ENCODE peak calls at places on chromosome 7, in six cellular contexts. S, F, Q, E, C and H are unnamed samples. For H3K4me1, the result is how much of the 10 kb centered on the place peaks cover.

GRCh38 chr7:34066968-34067367 is 161.6 kb downstream of the BMPER start:
- DNase-seq in S (no peak), F (no peak), Q (no peak), E (no peak), C (no peak), H (no peak)

GRCh38 chr7:141697211-141697871 is 4.6 kb downstream of the DENND11 start:
- DNase-seq in S (no peak), F (no peak), Q (no peak), E (peak), C (no peak), H (no peak)

GRCh38 chr7:90740364-90740763 is 144.2 kb downstream of the CDK14 start:
- DNase-seq in S (no peak), F (no peak), Q (no peak), E (no peak), C (no peak), H (no peak)

GRCh38 chr7:44373418-44373740 is 48.0 kb upstream of the CAMK2B start:
- DNase-seq in S (no peak), F (no peak), Q (no peak), E (no peak), C (no peak), H (no peak)

GRCh38 chr7:36115448-36116321 is 37.4 kb upstream of the EEPD1 start:
- DNase-seq in S (peak), F (no peak), Q (peak), E (peak), C (no peak), H (no peak)

GRCh38 chr7:28065721-28066285 is 114.8 kb downstream of the JAZF1 start:
- DNase-seq in S (no peak), F (no peak), Q (no peak), E (no peak), C (no peak), H (no peak)

GRCh38 chr7:95577137-95577536 is 19.2 kb downstream of the PDK4 start:
- DNase-seq in S (no peak), F (no peak), Q (no peak), E (no peak), C (no peak), H (no peak)

GRCh38 chr7:19558527-19558926 is 150.3 kb downstream of the POLR1F start:
- DNase-seq in S (no peak), F (no peak), Q (no peak), E (no peak), C (no peak), H (no peak)

GRCh38 chr7:144784943-144785342 is 50.9 kb downstream of the TPK1 start:
- DNase-seq in S (no peak), F (no peak), Q (peak), E (peak), C (no peak), H (no peak)

GRCh38 chr7:113548561-113548960 is 370.2 kb downstream of the PPP1R3A start:
- DNase-seq in S (no peak), F (no peak), Q (no peak), E (no peak), C (no peak), H (no peak)

GRCh38 chr7:28954446-28954845 is 3.7 kb downstream of the TRIL start:
- DNase-seq in S (no peak), F (no peak), Q (no peak), E (no peak), C (no peak), H (no peak)

GRCh38 chr7:37028909-37029440 is 304.7 kb upstream of the AOAH start:
- DNase-seq in S (no peak), F (no peak), Q (no peak), E (no peak), C (no peak), H (no peak)

GRCh38 chr7:122055072-122055471 is 89.0 kb downstream of the AASS start:
- DNase-seq in S (no peak), F (no peak), Q (no peak), E (no peak), C (no peak), H (no peak)

GRCh38 chr7:67364441-67365017 is 367.9 kb downstream of the TYW1 start:
- DNase-seq in S (peak), F (no peak), Q (no peak), E (peak), C (no peak), H (no peak)

GRCh38 chr7:153388611-153389010 is 629.1 kb downstream of the ACTR3B start:
- DNase-seq in S (no peak), F (no peak), Q (no peak), E (no peak), C (no peak), H (no peak)

GRCh38 chr7:118629898-118630469 is 405.5 kb downstream of the ANKRD7 start:
- DNase-seq in S (no peak), F (no peak), Q (no peak), E (no peak), C (no peak), H (no peak)

GRCh38 chr7:32611201-32611691 is 116.0 kb downstream of the AVL9 start:
- DNase-seq in S (no peak), F (no peak), Q (no peak), E (no peak), C (no peak), H (no peak)

GRCh38 chr7:141145630-141145982 is 71.7 kb downstream of the TMEM178B start:
- DNase-seq in S (no peak), F (no peak), Q (no peak), E (no peak), C (no peak), H (no peak)

GRCh38 chr7:99860281-99861127 is 16.3 kb downstream of the OR2AE1 start:
- DNase-seq in S (no peak), F (no peak), Q (peak), E (peak), C (no peak), H (no peak)

GRCh38 chr7:64880322-64881297 is 22.5 kb upstream of the ZNF273 start:
- DNase-seq in S (no peak), F (no peak), Q (no peak), E (no peak), C (no peak), H (no peak)

GRCh38 chr7:155863721-155864151 is 51.5 kb upstream of the SHH start:
- DNase-seq in S (peak), F (no peak), Q (peak), E (no peak), C (no peak), H (no peak)

GRCh38 chr7:47503283-47503682 is 78.6 kb downstream of the TNS3 start:
- DNase-seq in S (no peak), F (no peak), Q (no peak), E (no peak), C (no peak), H (no peak)

GRCh38 chr7:92685146-92686042 is 95.2 kb upstream of the FAM133B start:
- DNase-seq in S (no peak), F (peak), Q (no peak), E (peak), C (no peak), H (peak)

GRCh38 chr7:6536899-6537298 is 14.4 kb downstream of the GRID2IP start:
- DNase-seq in S (no peak), F (no peak), Q (no peak), E (no peak), C (no peak), H (no peak)

GRCh38 chr7:25759748-25760147 is 392.2 kb upstream of the NFE2L3 start:
- DNase-seq in S (no peak), F (no peak), Q (no peak), E (no peak), C (no peak), H (no peak)

GRCh38 chr7:43625453-43625852 is 42.5 kb downstream of the STK17A start:
- DNase-seq in S (no peak), F (peak), Q (no peak), E (no peak), C (peak), H (peak)

GRCh38 chr7:90178592-90179279 is 24.5 kb downstream of the STEAP1 start:
- DNase-seq in S (no peak), F (no peak), Q (no peak), E (no peak), C (no peak), H (no peak)

GRCh38 chr7:41731486-41732278 is 28.8 kb upstream of the INHBA start:
- DNase-seq in S (no peak), F (no peak), Q (no peak), E (no peak), C (no peak), H (no peak)

GRCh38 chr7:3538051-3538450 is 237.0 kb downstream of the SDK1 start:
- DNase-seq in S (no peak), F (no peak), Q (no peak), E (no peak), C (no peak), H (no peak)

GRCh38 chr7:24948739-24949138 is 31.2 kb downstream of the OSBPL3 start:
- DNase-seq in S (no peak), F (no peak), Q (no peak), E (no peak), C (no peak), H (no peak)

GRCh38 chr7:98878365-98879197 is at the start of gene TRRAP:
- DNase-seq in S (peak), F (peak), Q (peak), E (peak), C (peak), H (peak)

DNA sequence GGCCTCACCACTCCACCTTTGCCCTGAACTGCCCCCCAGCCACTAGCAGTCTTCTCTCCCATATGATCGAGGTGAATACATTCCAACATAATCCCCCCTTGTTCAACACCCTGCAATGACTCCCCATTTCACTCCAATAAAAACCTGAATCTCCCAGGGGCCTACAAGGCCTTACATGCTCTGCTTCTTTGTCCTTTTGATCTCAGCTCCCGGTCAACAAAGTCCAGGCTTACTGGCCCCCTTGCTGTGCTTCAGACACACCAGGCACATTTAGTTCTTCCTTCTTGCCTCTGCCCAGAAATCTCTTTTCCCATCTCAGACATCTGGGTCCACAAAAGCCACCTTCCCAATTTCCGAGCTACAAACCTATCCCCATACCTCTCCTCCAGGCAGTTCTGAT is 14.0 kb downstream of the MET start:
- DNase-seq in S (no peak), F (no peak), Q (no peak), E (no peak), C (no peak), H (no peak)
- H3K4me1 ChIP-seq in S (under half), F (under half), Q (under half), E (under half), C (under half), H (under half)

DNA sequence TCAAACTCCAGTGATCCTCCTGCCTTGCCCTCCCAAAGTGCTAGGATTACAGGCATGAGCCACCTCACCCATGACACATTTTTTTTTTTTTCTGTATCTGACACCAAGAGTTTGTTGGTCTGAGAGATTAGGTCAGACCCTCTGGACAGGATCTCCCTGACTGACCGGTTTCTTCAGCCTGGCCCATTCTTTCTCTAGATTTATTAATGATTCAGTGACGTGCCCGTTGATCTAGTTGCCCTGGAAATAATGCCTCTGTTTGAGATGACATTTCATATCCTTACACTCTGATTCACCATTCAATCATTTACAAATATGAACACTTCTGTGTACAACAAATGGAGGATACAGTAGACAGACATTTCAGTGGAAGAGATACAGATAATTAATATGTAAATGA is 1.4 kb upstream of the ZNF212 start:
- DNase-seq in S (no peak), F (no peak), Q (no peak), E (no peak), C (no peak), H (no peak)
- H3K4me1 ChIP-seq in S (under half), F (under half), Q (under half), E (under half), C (under half), H (under half)

GRCh38 chr7:78528964-78529363 is 730.4 kb downstream of the PHTF2 start:
- DNase-seq in S (no peak), F (no peak), Q (no peak), E (no peak), C (no peak), H (no peak)

GRCh38 chr7:78523903-78524302 is 725.3 kb downstream of the PHTF2 start:
- DNase-seq in S (no peak), F (no peak), Q (no peak), E (no peak), C (no peak), H (no peak)

GRCh38 chr7:78530351-78530750 is 731.8 kb downstream of the PHTF2 start:
- DNase-seq in S (no peak), F (no peak), Q (no peak), E (no peak), C (no peak), H (no peak)

DNA sequence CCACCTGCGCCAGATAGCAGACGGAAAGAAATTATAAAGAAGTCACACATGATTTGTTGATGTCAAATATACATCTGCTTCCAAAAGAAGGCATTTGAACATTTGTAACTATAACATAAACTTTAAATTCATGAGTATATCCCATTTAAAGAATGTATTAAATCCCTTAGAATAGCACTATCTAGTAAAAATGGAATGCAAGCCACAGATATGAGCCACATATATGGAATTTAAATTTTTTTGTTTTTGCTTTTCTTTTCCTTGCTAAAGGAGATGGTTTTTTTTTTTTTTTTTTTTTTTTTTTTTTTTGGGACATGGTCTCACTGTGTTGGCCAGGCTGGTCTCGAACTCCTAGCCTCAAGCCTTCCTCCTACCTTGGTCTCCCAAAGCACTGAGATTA is 730.8 kb downstream of the PHTF2 start:
- DNase-seq in S (no peak), F (no peak), Q (no peak), E (no peak), C (no peak), H (no peak)
- H3K4me1 ChIP-seq in S (under half), F (under half), Q (under half), E (under half), C (under half), H (under half)

GRCh38 chr7:832292-832967 is at the start of gene SUN1:
- DNase-seq in S (peak), F (peak), Q (no peak), E (no peak), C (no peak), H (peak)

GRCh38 chr7:832968-833424 is 720 bp downstream of the SUN1 start:
- DNase-seq in S (peak), F (no peak), Q (no peak), E (no peak), C (no peak), H (no peak)

GRCh38 chr7:833601-834258 is 1.5 kb downstream of the SUN1 start:
- DNase-seq in S (peak), F (no peak), Q (no peak), E (no peak), C (no peak), H (no peak)

GRCh38 chr7:830069-830468 is 2.2 kb upstream of the SUN1 start:
- DNase-seq in S (peak), F (no peak), Q (no peak), E (no peak), C (no peak), H (no peak)

DNA sequence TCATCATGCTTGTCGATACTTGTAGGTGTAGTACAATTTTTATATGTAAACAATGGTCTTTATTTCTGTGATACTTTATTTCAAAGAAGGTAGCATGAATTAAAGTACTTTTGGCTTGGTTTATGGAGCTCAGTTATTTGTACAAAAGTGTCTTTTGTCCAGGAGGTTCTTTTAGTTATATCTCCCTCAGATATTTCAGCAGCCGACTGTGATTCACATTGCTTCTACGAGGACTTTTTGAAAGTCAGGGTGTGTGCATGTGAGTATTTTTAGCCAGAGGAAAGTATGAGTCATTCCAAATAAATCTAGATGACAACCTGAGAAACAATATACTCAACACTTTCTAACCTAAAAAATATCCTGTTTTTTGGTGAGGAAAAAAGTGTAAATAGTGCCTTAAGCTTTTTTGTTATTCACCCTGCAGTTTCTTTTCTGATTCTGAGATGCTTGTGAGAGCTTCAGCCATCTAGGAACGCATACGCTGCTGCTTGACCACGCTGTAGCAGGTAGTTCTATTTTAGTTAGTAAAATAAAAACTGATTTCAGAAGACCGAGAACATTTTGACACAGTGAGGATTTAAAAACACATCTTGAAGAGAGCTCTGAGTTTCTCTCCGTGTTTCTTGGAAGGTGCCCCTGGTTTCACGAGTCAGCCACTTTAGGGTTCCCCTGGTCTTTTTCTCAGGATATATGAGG is 532 bp upstream of the SUN1 start:
- DNase-seq in S (no peak), F (peak), Q (no peak), E (no peak), C (no peak), H (peak)
- H3K4me1 ChIP-seq in S (under half), F (under half), Q (under half), E (under half), C (under half), H (under half)

GRCh38 chr7:23531794-23532489 is at the start of gene TRA2A:
- DNase-seq in S (peak), F (peak), Q (peak), E (peak), C (peak), H (peak)

GRCh38 chr7:23530355-23530754 is 1.4 kb downstream of the TRA2A start:
- DNase-seq in S (no peak), F (peak), Q (no peak), E (no peak), C (peak), H (peak)

GRCh38 chr7:23533160-23533559 is 1.4 kb upstream of the TRA2A start:
- DNase-seq in S (no peak), F (no peak), Q (no peak), E (no peak), C (no peak), H (no peak)

GRCh38 chr7:23530901-23531793 is 634 bp downstream of the TRA2A start:
- DNase-seq in S (peak), F (peak), Q (peak), E (peak), C (peak), H (peak)

DNA sequence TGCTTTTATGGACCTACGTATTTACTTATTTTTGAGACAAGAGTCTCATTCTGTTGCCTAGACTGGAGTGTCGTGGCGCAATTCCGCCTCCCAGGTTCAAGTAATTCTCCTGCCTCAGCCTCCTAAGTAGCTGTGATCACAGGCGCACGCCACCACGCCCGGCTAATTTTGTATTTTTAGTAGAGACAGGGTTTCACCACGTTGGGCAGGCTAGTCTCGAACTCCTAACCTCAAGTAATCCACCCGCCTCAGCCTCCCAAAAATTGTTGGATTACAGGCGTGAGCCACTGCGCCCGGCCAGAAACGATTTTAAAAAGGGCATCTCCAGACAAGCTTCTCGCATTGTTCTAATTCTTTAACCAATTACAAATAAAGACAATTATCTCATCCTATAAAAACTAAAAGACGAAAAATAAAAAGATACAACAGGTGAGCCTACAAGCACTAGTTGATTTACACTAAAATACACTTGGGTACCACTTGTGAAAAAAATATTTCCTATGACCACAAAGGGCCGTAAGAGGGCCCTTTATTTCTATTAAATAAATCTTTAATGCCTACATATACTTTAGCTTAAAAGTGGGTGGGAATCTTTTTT is 2.4 kb downstream of the TRA2A start:
- DNase-seq in S (peak), F (no peak), Q (no peak), E (no peak), C (no peak), H (no peak)
- H3K4me1 ChIP-seq in S (half or more), F (half or more), Q (under half), E (under half), C (half or more), H (half or more)

GRCh38 chr7:148699772-148700629 is 1.3 kb downstream of the CUL1 start:
- DNase-seq in S (no peak), F (no peak), Q (no peak), E (no peak), C (peak), H (no peak)
- H3K4me1 ChIP-seq in S (half or more), F (under half), Q (under half), E (under half), C (under half), H (half or more)

GRCh38 chr7:101819913-101820522 is 2.6 kb downstream of the CUX1 start:
- DNase-seq in S (no peak), F (no peak), Q (no peak), E (no peak), C (no peak), H (no peak)

GRCh38 chr7:101817930-101818698 is 688 bp downstream of the CUX1 start:
- DNase-seq in S (no peak), F (no peak), Q (peak), E (no peak), C (no peak), H (no peak)

GRCh38 chr7:101819183-101819582 is 1.8 kb downstream of the CUX1 start:
- DNase-seq in S (no peak), F (no peak), Q (no peak), E (no peak), C (no peak), H (no peak)

GRCh38 chr7:101817031-101817929 is at the start of gene CUX1:
- DNase-seq in S (peak), F (peak), Q (peak), E (peak), C (peak), H (peak)

GRCh38 chr7:101818699-101819071 is 1.3 kb downstream of the CUX1 start:
- DNase-seq in S (no peak), F (no peak), Q (no peak), E (no peak), C (no peak), H (no peak)
- H3K4me1 ChIP-seq in S (half or more), F (under half), Q (under half), E (under half), C (half or more), H (under half)

GRCh38 chr7:871900-872537 is 4.3 kb upstream of the GET4 start:
- DNase-seq in S (peak), F (no peak), Q (no peak), E (no peak), C (no peak), H (no peak)
- H3K4me1 ChIP-seq in S (under half), F (under half), Q (under half), E (under half), C (under half), H (under half)

GRCh38 chr7:30475580-30475979 is 3.0 kb downstream of the NOD1 start:
- DNase-seq in S (no peak), F (no peak), Q (peak), E (no peak), C (peak), H (no peak)
- H3K4me1 ChIP-seq in S (half or more), F (under half), Q (under half), E (under half), C (half or more), H (half or more)